ENCODE peak calls at places on chromosomes 3 and 15, in seven cellular contexts. E is H9, I is neuronal stem cell, P is IMR-90, Q is mesendoderm, K is mesenchymal stem cell, Z is H1. S is an unnamed sample.

GRCh38 chr3:140091143-140091542 is 156.2 kb downstream of the CLSTN2 start:
- DNase-seq in P (no peak), Q (no peak), E (no peak), K (no peak), Z (no peak), I (no peak), S (no peak)

GRCh38 chr3:129577925-129578742 is 28.3 kb downstream of the PLXND1 start:
- DNase-seq in P (no peak), I (no peak), K (no peak), Z (no peak), Q (no peak), E (no peak), S (no peak)

GRCh38 chr15:65599677-65600076 is 11.3 kb downstream of the INTS14 start:
- DNase-seq in P (no peak), K (no peak), Z (no peak), I (no peak), E (no peak), Q (no peak), S (no peak)

GRCh38 chr3:53113293-53114010 is 16.8 kb downstream of the RFT1 start:
- DNase-seq in Z (no peak), E (no peak), P (no peak), Q (no peak), K (no peak), I (no peak), S (no peak)

GRCh38 chr3:31724681-31725080 is 192.0 kb downstream of the STT3B start:
- DNase-seq in I (no peak), K (peak), Z (no peak), Q (peak), E (no peak), P (peak), S (peak)

GRCh38 chr3:40229411-40229810 is 80.1 kb upstream of the EIF1B start:
- DNase-seq in I (no peak), K (no peak), Q (no peak), Z (no peak), P (no peak), E (no peak), S (peak)

GRCh38 chr3:185758912-185759311 is 65.9 kb downstream of the IGF2BP2 start:
- DNase-seq in I (no peak), K (no peak), E (no peak), P (no peak), Z (no peak), Q (no peak), S (no peak)

GRCh38 chr3:125123906-125124305 is 68.1 kb upstream of the HEG1 start:
- DNase-seq in Q (no peak), I (no peak), Z (no peak), P (peak), E (no peak), K (peak), S (peak)

GRCh38 chr3:129936757-129937156 is 37.8 kb upstream of the TRH start:
- DNase-seq in I (peak), Q (no peak), P (peak), E (no peak), Z (no peak), K (peak), S (peak)

GRCh38 chr3:71064976-71065763 is 518.4 kb downstream of the FOXP1 start:
- DNase-seq in Q (peak), I (peak), P (peak), K (peak), E (peak), Z (no peak), S (peak)

GRCh38 chr15:73755481-73755880 is 2.3 kb upstream of the INSYN1 start:
- DNase-seq in P (no peak), Z (no peak), I (no peak), E (no peak), K (no peak), Q (no peak), S (no peak)

GRCh38 chr3:17456036-17456435 is 286.4 kb downstream of the TBC1D5 start:
- DNase-seq in Z (no peak), Q (no peak), I (no peak), K (no peak), P (no peak), E (no peak), S (no peak)

GRCh38 chr3:194058189-194058571 is 77.8 kb upstream of the HES1 start:
- DNase-seq in K (peak), P (peak), Q (peak), Z (peak), E (peak), I (peak), S (peak)

GRCh38 chr3:29436612-29437313 is 155.9 kb downstream of the RBMS3 start:
- DNase-seq in Z (no peak), P (peak), I (no peak), Q (no peak), E (no peak), K (no peak), S (no peak)

GRCh38 chr3:52835766-52836470 is 1.1 kb upstream of the MUSTN1 start:
- DNase-seq in K (no peak), I (no peak), E (no peak), P (no peak), Z (no peak), Q (no peak), S (no peak)

GRCh38 chr3:45991341-45991740 is 4.3 kb downstream of the FYCO1 start:
- DNase-seq in Q (no peak), P (no peak), Z (no peak), E (no peak), K (no peak), I (no peak), S (no peak)

GRCh38 chr3:82143661-82144405 is 382.4 kb upstream of the GBE1 start:
- DNase-seq in K (no peak), Z (no peak), E (no peak), I (no peak), P (no peak), Q (no peak), S (no peak)

GRCh38 chr3:140199008-140199407 is 264.0 kb downstream of the CLSTN2 start:
- DNase-seq in P (no peak), Z (no peak), E (no peak), I (no peak), Q (no peak), K (no peak), S (no peak)

GRCh38 chr15:77864211-77865105 is 213.1 kb downstream of the TBC1D2B start:
- DNase-seq in K (no peak), Q (peak), E (peak), Z (no peak), I (no peak), P (no peak), S (peak)

GRCh38 chr3:47000198-47000815 is 20.8 kb downstream of the NBEAL2 start:
- DNase-seq in K (peak), E (no peak), Q (no peak), I (no peak), P (peak), Z (no peak), S (no peak)

GRCh38 chr15:71651750-71652186 is 158.6 kb upstream of the NR2E3 start:
- DNase-seq in E (peak), K (peak), Z (no peak), Q (peak), I (peak), P (peak), S (peak)

GRCh38 chr3:170809021-170809974 is 60.7 kb downstream of the RPL22L1 start:
- DNase-seq in E (peak), K (peak), P (peak), Z (no peak), Q (peak), I (peak), S (peak)

GRCh38 chr3:71206821-71207220 is 376.7 kb downstream of the FOXP1 start:
- DNase-seq in I (no peak), E (no peak), P (no peak), K (no peak), Z (no peak), Q (no peak), S (no peak)

GRCh38 chr3:95810468-95810867 is 1003.9 kb upstream of the EPHA6 start:
- DNase-seq in I (no peak), P (no peak), K (no peak), E (no peak), Q (no peak), Z (no peak), S (no peak)

GRCh38 chr3:180684807-180685206 is 5.5 kb upstream of the CCDC39 start:
- DNase-seq in Q (peak), E (peak), P (no peak), K (no peak), Z (no peak), I (no peak), S (no peak)

GRCh38 chr15:90463381-90463780 is 66.3 kb upstream of the CRTC3 start:
- DNase-seq in K (peak), I (no peak), Q (no peak), Z (no peak), E (no peak), P (peak), S (peak)

GRCh38 chr15:99729920-99730319 is 3.3 kb downstream of the LYSMD4 start:
- DNase-seq in Z (no peak), E (no peak), K (peak), I (no peak), Q (peak), P (peak), S (peak)

GRCh38 chr15:60047701-60048100 is 43.6 kb downstream of the FOXB1 start:
- DNase-seq in E (no peak), P (no peak), K (no peak), Q (no peak), I (no peak), Z (no peak), S (peak)

GRCh38 chr3:8983591-8983990 is 20.3 kb upstream of the RAD18 start:
- DNase-seq in P (no peak), Q (no peak), Z (no peak), I (no peak), E (no peak), K (no peak), S (no peak)

GRCh38 chr15:41655716-41656115 is 4.5 kb upstream of the MGA start:
- DNase-seq in P (peak), K (no peak), Z (no peak), Q (no peak), E (no peak), I (no peak), S (no peak)

GRCh38 chr3:197942956-197943556 is 6.9 kb upstream of the RPL35A start:
- DNase-seq in P (peak), Q (peak), E (no peak), Z (no peak), I (no peak), K (peak), S (peak)

GRCh38 chr3:137769321-137770065 is 5.4 kb downstream of the SOX14 start:
- DNase-seq in Q (peak), Z (no peak), E (no peak), K (no peak), I (no peak), P (no peak), S (no peak)

GRCh38 chr3:184637705-184638104 is 74.2 kb downstream of the MAGEF1 start:
- DNase-seq in K (peak), Q (no peak), P (no peak), I (no peak), E (no peak), Z (no peak), S (no peak)

GRCh38 chr15:56813995-56814394 is 80.7 kb upstream of the ZNF280D start:
- DNase-seq in I (no peak), P (peak), K (no peak), E (no peak), Z (no peak), Q (no peak), S (no peak)

GRCh38 chr3:189330066-189330465 is 158.3 kb downstream of the TPRG1 start:
- DNase-seq in I (no peak), Z (no peak), E (no peak), P (no peak), K (no peak), Q (no peak), S (no peak)

GRCh38 chr3:189322339-189322738 is 150.6 kb downstream of the TPRG1 start:
- DNase-seq in Z (no peak), E (no peak), Q (no peak), K (no peak), I (no peak), P (no peak), S (no peak)

GRCh38 chr3:189324538-189325138 is 152.9 kb downstream of the TPRG1 start:
- DNase-seq in K (peak), E (no peak), P (peak), Z (no peak), I (no peak), Q (no peak), S (no peak)

GRCh38 chr3:189320511-189320910 is 148.7 kb downstream of the TPRG1 start:
- DNase-seq in K (no peak), I (no peak), P (no peak), Q (no peak), Z (no peak), E (no peak), S (no peak)

GRCh38 chr3:189325454-189325853 is 153.7 kb downstream of the TPRG1 start:
- DNase-seq in E (no peak), I (no peak), Z (no peak), P (no peak), K (peak), Q (no peak), S (no peak)
- H3K18ac ChIP-seq in E (no peak), I (no peak), Z (no peak), P (no peak), K (no peak), Q (no peak), S (no peak)

DNA sequence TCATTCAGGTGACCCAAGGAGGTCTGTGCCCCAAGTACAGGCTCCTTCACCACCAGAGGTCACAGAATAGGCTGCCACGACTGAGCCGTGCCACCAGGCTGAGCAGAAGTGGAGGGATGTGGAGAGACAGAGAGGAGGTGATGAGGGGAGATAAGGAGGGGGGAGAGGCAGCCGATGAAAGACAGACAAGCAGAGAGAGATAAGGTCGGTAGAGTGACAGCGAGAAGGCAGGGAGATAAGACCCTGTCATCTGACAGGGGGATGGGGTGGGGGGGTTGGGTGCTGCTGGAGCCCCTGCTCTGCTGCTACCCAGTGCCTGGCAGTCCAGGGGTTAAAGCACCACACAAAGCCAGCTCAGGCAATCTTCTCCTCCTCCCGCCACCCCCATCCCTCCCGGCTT is 68.1 kb downstream of the CACNA2D2 start:
- DNase-seq in I (no peak), Q (peak), P (no peak), E (no peak), Z (no peak), K (no peak), S (no peak)
- H3K18ac ChIP-seq in I (peak), Q (no peak), P (no peak), E (no peak), Z (no peak), K (no peak), S (no peak)

DNA sequence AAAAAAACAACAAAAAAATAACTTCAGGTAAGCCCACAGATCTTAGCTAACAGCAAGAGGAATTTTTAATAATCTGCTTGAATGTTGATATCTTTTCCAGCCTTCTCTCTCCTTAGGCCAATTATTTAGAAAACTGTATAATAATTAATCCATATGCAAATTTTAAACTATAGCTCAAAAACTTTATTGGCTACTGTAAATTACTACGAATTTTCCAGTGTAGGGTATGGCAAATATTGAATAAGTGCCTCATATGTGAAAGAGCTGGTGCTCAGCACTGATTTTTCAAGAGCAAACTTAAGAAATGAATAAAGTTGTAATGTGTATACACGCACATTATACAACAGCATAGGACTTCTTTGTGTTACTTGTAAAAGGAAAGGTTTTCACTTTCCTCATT is 123.0 kb downstream of the TFDP2 start:
- DNase-seq in Q (no peak), P (no peak), K (no peak), E (no peak), Z (no peak), I (no peak), S (no peak)
- H3K18ac ChIP-seq in Q (no peak), P (no peak), K (no peak), E (no peak), Z (no peak), I (no peak), S (no peak)

GRCh38 chr15:92012368-92012629 is 158.8 kb downstream of the SLCO3A1 start:
- DNase-seq in Z (no peak), E (no peak), P (peak), I (no peak), K (no peak), Q (no peak), S (no peak)
- H3K18ac ChIP-seq in Z (no peak), E (no peak), P (no peak), I (no peak), K (no peak), Q (no peak), S (no peak)

GRCh38 chr3:67650084-67650483 is 4.3 kb downstream of the SUCLG2 start:
- DNase-seq in Z (no peak), Q (no peak), K (no peak), I (no peak), E (no peak), P (no peak), S (no peak)
- H3K18ac ChIP-seq in Z (no peak), Q (no peak), K (no peak), I (no peak), E (no peak), P (no peak), S (no peak)

DNA sequence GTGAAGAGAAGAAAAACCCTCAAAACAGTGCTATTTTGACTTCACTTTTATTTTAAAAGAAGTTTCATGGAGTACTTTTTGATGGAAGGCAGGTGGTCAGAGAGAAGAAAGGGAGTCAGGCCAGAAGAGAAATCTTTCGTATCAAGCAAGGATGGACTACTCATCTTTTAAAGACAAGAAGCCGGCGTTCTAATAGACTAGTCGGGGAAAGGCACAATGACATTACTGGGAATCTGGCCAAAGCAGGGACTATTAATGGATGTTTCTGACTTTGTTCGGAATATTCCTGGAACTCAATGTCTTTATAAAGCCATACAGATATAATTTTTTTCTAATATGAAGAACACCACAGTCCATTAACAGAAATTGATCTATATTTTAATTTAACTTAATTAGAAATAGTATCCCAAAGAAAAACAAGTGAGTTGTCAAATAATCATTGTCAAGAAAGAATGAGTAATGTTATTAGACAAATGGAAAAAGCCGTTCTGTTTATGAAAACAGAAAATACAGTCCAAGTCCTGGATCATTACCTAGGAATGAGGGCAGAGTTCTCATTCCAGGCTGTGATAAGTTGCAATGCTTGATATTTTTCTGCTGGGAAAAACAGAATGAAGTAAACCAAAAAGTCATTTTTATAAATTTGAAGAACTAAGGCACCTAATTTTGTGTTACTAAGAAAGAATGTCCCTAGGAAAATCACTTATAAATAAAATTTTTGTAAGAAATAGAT is 23.7 kb upstream of the PCOLCE2 start:
- DNase-seq in Q (no peak), K (no peak), Z (no peak), I (no peak), P (no peak), E (no peak), S (peak)
- H3K18ac ChIP-seq in Q (no peak), K (no peak), Z (no peak), I (no peak), P (no peak), E (no peak), S (no peak)

GRCh38 chr15:81271761-81272644 is 51.9 kb downstream of the STARD5 start:
- DNase-seq in K (no peak), Z (no peak), I (no peak), P (no peak), E (no peak), Q (no peak), S (no peak)

GRCh38 chr15:81268881-81269601 is 54.9 kb downstream of the STARD5 start:
- DNase-seq in P (no peak), I (no peak), Z (no peak), K (no peak), E (no peak), Q (no peak), S (no peak)

GRCh38 chr15:81268340-81268739 is 55.6 kb downstream of the STARD5 start:
- DNase-seq in E (no peak), K (no peak), Z (no peak), P (no peak), I (no peak), Q (no peak), S (no peak)

GRCh38 chr15:81270781-81271491 is 53.0 kb downstream of the STARD5 start:
- DNase-seq in Q (no peak), I (peak), K (no peak), Z (no peak), E (no peak), P (peak), S (no peak)

GRCh38 chr15:81270188-81270587 is 53.8 kb downstream of the STARD5 start:
- DNase-seq in Z (no peak), I (no peak), E (no peak), P (no peak), Q (no peak), K (no peak), S (no peak)
- H3K18ac ChIP-seq in Z (no peak), I (no peak), E (no peak), P (no peak), Q (no peak), K (no peak), S (no peak)

GRCh38 chr3:99910752-99911151 is 93.1 kb downstream of the CMSS1 start:
- DNase-seq in Z (no peak), Q (no peak), P (no peak), K (no peak), E (no peak), I (no peak), S (no peak)
- H3K18ac ChIP-seq in Z (no peak), Q (no peak), P (peak), K (peak), E (no peak), I (no peak), S (no peak)

DNA sequence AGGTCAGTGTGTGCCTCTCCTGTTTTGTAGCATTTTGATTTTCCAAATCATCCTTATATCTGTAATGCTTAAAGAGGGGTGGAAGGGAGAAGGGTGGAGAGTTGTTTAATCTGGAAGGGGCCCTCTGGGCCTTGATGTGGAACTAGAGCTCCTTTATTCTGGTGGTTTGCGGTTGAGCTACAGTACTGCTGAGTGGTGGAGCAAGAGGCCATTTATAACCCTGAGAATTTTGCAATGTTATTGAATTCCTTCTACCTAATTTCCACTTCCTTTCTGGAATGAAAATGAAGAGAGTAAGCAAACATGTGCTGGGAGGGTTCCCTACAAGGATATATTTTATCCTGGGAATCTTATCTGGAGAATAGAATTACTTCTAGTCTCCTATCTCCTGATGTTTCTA is 35.3 kb upstream of the TUBGCP5 start:
- DNase-seq in Z (no peak), Q (no peak), E (no peak), P (no peak), I (no peak), K (no peak), S (no peak)
- H3K18ac ChIP-seq in Z (no peak), Q (no peak), E (no peak), P (no peak), I (no peak), K (no peak), S (no peak)

S was measured in trophoblast cell.